ENCODE peak calls at places on chromosomes 4 and X, in nine cellular contexts. One of them, this sample, is unnamed. For H3K9me3, the result is how much of the 10 kb centered on the place peaks cover.

GRCh38 chrX:68365356-68365755 is 67.9 kb downstream of the OPHN1 start:
- DNase-seq in tibial artery: no peak
- DNase-seq in endodermal cell: no peak
- DNase-seq in psoas muscle: no peak
- DNase-seq in cardiac muscle cell: no peak
- DNase-seq in colonic mucosa: no peak
- DNase-seq in OCI-LY7: no peak
- DNase-seq in right lobe of liver: no peak
- DNase-seq in GM12878: no peak
- DNase-seq in this sample: no peak

GRCh38 chr4:73620115-73620792 is at the start of gene RASSF6:
- DNase-seq in cardiac muscle cell: peak
- DNase-seq in OCI-LY7: peak
- DNase-seq in GM12878: no peak
- DNase-seq in colonic mucosa: peak
- DNase-seq in psoas muscle: no peak
- DNase-seq in right lobe of liver: peak
- DNase-seq in tibial artery: no peak
- DNase-seq in endodermal cell: peak
- DNase-seq in this sample: no peak

GRCh38 chr4:3235581-3235980 is 13.4 kb upstream of the MSANTD1 start:
- DNase-seq in colonic mucosa: no peak
- DNase-seq in GM12878: no peak
- DNase-seq in cardiac muscle cell: no peak
- DNase-seq in tibial artery: no peak
- DNase-seq in OCI-LY7: no peak
- DNase-seq in psoas muscle: no peak
- DNase-seq in right lobe of liver: no peak
- DNase-seq in endodermal cell: no peak
- DNase-seq in this sample: no peak

GRCh38 chr4:22483551-22483981 is 32.3 kb downstream of the ADGRA3 start:
- DNase-seq in colonic mucosa: no peak
- DNase-seq in GM12878: peak
- DNase-seq in endodermal cell: no peak
- DNase-seq in tibial artery: no peak
- DNase-seq in OCI-LY7: no peak
- DNase-seq in right lobe of liver: no peak
- DNase-seq in cardiac muscle cell: no peak
- DNase-seq in psoas muscle: no peak
- DNase-seq in this sample: no peak

GRCh38 chr4:6269651-6270511 is at the start of gene WFS1:
- DNase-seq in endodermal cell: peak
- DNase-seq in tibial artery: peak
- DNase-seq in OCI-LY7: peak
- DNase-seq in psoas muscle: peak
- DNase-seq in right lobe of liver: peak
- DNase-seq in cardiac muscle cell: peak
- DNase-seq in GM12878: peak
- DNase-seq in colonic mucosa: peak
- DNase-seq in this sample: peak

GRCh38 chrX:28997716-28998115 is 410.5 kb downstream of the IL1RAPL1 start:
- DNase-seq in psoas muscle: no peak
- DNase-seq in GM12878: no peak
- DNase-seq in right lobe of liver: no peak
- DNase-seq in cardiac muscle cell: no peak
- DNase-seq in tibial artery: no peak
- DNase-seq in endodermal cell: no peak
- DNase-seq in OCI-LY7: no peak
- DNase-seq in colonic mucosa: no peak
- DNase-seq in this sample: no peak

GRCh38 chr4:23333946-23334878 is 555.6 kb downstream of the PPARGC1A start:
- DNase-seq in endodermal cell: peak
- DNase-seq in psoas muscle: no peak
- DNase-seq in OCI-LY7: peak
- DNase-seq in colonic mucosa: peak
- DNase-seq in cardiac muscle cell: peak
- DNase-seq in GM12878: peak
- DNase-seq in right lobe of liver: no peak
- DNase-seq in tibial artery: no peak
- DNase-seq in this sample: no peak

GRCh38 chr4:5774416-5775056 is 63.5 kb downstream of the EVC start:
- DNase-seq in OCI-LY7: no peak
- DNase-seq in tibial artery: peak
- DNase-seq in right lobe of liver: no peak
- DNase-seq in colonic mucosa: no peak
- DNase-seq in GM12878: no peak
- DNase-seq in endodermal cell: peak
- DNase-seq in cardiac muscle cell: no peak
- DNase-seq in psoas muscle: no peak
- DNase-seq in this sample: no peak

GRCh38 chrX:24961809-24962208 is 54.0 kb downstream of the ARX start:
- DNase-seq in right lobe of liver: no peak
- DNase-seq in endodermal cell: no peak
- DNase-seq in tibial artery: no peak
- DNase-seq in OCI-LY7: no peak
- DNase-seq in cardiac muscle cell: no peak
- DNase-seq in psoas muscle: no peak
- DNase-seq in colonic mucosa: no peak
- DNase-seq in GM12878: no peak
- DNase-seq in this sample: no peak

GRCh38 chrX:110317079-110317819 is 636 bp downstream of the AMMECR1 start:
- DNase-seq in right lobe of liver: peak
- DNase-seq in endodermal cell: peak
- DNase-seq in GM12878: no peak
- DNase-seq in tibial artery: peak
- DNase-seq in OCI-LY7: peak
- DNase-seq in colonic mucosa: peak
- DNase-seq in psoas muscle: peak
- DNase-seq in cardiac muscle cell: peak
- DNase-seq in this sample: peak

GRCh38 chrX:13101439-13102139 is 57.2 kb upstream of the FAM9C start:
- DNase-seq in colonic mucosa: peak
- DNase-seq in GM12878: no peak
- DNase-seq in tibial artery: peak
- DNase-seq in cardiac muscle cell: no peak
- DNase-seq in endodermal cell: no peak
- DNase-seq in psoas muscle: peak
- DNase-seq in OCI-LY7: no peak
- DNase-seq in right lobe of liver: no peak
- DNase-seq in this sample: peak

GRCh38 chr4:128455480-128455879 is 167.9 kb upstream of the PGRMC2 start:
- DNase-seq in right lobe of liver: no peak
- DNase-seq in OCI-LY7: no peak
- DNase-seq in tibial artery: no peak
- DNase-seq in GM12878: no peak
- DNase-seq in colonic mucosa: no peak
- DNase-seq in cardiac muscle cell: no peak
- DNase-seq in psoas muscle: no peak
- DNase-seq in endodermal cell: no peak
- DNase-seq in this sample: no peak

GRCh38 chr4:182825003-182825402 is 92.2 kb downstream of the DCTD start:
- DNase-seq in endodermal cell: no peak
- DNase-seq in tibial artery: peak
- DNase-seq in GM12878: no peak
- DNase-seq in right lobe of liver: no peak
- DNase-seq in colonic mucosa: no peak
- DNase-seq in OCI-LY7: no peak
- DNase-seq in cardiac muscle cell: no peak
- DNase-seq in psoas muscle: no peak
- DNase-seq in this sample: no peak

GRCh38 chr4:145320269-145320668 is 139.9 kb upstream of the OTUD4 start:
- DNase-seq in tibial artery: no peak
- DNase-seq in cardiac muscle cell: no peak
- DNase-seq in psoas muscle: no peak
- DNase-seq in right lobe of liver: no peak
- DNase-seq in OCI-LY7: no peak
- DNase-seq in GM12878: no peak
- DNase-seq in endodermal cell: no peak
- DNase-seq in colonic mucosa: peak
- DNase-seq in this sample: no peak

GRCh38 chrX:136754641-136755040 is 26.1 kb downstream of the ARHGEF6 start:
- DNase-seq in right lobe of liver: no peak
- DNase-seq in OCI-LY7: no peak
- DNase-seq in cardiac muscle cell: no peak
- DNase-seq in endodermal cell: peak
- DNase-seq in GM12878: no peak
- DNase-seq in tibial artery: peak
- DNase-seq in colonic mucosa: no peak
- DNase-seq in psoas muscle: peak
- DNase-seq in this sample: peak

GRCh38 chrX:54961750-54962149 is 32.2 kb downstream of the PFKFB1 start:
- DNase-seq in endodermal cell: no peak
- DNase-seq in GM12878: no peak
- DNase-seq in colonic mucosa: no peak
- DNase-seq in psoas muscle: no peak
- DNase-seq in tibial artery: no peak
- DNase-seq in cardiac muscle cell: no peak
- DNase-seq in OCI-LY7: no peak
- DNase-seq in right lobe of liver: no peak
- DNase-seq in this sample: no peak
- H3K9me3 ChIP-seq in endodermal cell: under half
- H3K9me3 ChIP-seq in GM12878: under half
- H3K9me3 ChIP-seq in colonic mucosa: under half
- H3K9me3 ChIP-seq in psoas muscle: under half
- H3K9me3 ChIP-seq in tibial artery: under half
- H3K9me3 ChIP-seq in cardiac muscle cell: under half
- H3K9me3 ChIP-seq in OCI-LY7: under half
- H3K9me3 ChIP-seq in right lobe of liver: under half
- H3K9me3 ChIP-seq in this sample: under half

GRCh38 chrX:97026406-97026805 is 142.7 kb downstream of the RPA4 start:
- DNase-seq in right lobe of liver: no peak
- DNase-seq in tibial artery: no peak
- DNase-seq in colonic mucosa: no peak
- DNase-seq in OCI-LY7: peak
- DNase-seq in cardiac muscle cell: peak
- DNase-seq in psoas muscle: no peak
- DNase-seq in GM12878: no peak
- DNase-seq in endodermal cell: no peak
- DNase-seq in this sample: no peak
- TF ChIP-seq CTCF in right lobe of liver: peak
- TF ChIP-seq CTCF in tibial artery: no peak
- TF ChIP-seq CTCF in colonic mucosa: no peak
- TF ChIP-seq CTCF in OCI-LY7: peak
- TF ChIP-seq CTCF in cardiac muscle cell: peak
- TF ChIP-seq CTCF in psoas muscle: no peak
- TF ChIP-seq CTCF in GM12878: peak
- TF ChIP-seq CTCF in endodermal cell: peak
- TF ChIP-seq CTCF in this sample: peak

DNA sequence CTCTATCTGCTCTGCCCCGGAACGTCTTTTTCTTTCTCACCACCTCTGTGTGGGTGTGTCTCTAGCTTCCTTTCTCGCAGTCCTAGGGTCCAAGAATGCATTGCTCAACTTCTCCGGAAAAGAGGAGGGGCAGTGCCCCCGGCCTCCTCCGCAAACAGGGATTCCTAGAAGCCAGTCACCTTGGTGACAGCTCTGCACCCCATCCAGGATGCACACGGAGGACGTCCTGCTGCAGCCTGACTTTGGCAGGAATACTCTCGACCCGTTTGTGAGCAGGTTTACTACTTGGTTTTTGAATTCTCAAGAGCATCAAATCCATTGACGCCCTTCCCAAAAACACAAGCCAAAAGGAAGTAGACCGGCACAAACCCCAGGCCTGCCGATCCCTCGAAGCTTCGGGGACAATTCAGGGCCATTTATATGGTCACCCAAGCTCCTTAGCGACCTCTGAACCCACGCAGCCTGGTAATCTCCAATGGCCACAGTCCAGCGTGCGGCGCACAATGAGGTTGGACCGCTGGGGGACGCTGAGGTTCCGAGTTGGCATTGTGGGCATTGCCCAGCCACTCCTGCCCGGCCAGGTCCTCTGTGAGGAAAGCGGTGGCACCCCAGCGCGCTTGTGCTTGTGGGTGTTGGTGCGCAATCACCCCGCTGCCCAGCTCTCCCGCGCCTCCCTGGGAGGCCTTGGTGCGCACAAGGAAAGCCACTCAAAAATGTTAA is 9.8 kb downstream of the NKX3-2 start:
- DNase-seq in right lobe of liver: no peak
- DNase-seq in endodermal cell: no peak
- DNase-seq in tibial artery: no peak
- DNase-seq in cardiac muscle cell: no peak
- DNase-seq in GM12878: no peak
- DNase-seq in colonic mucosa: no peak
- DNase-seq in OCI-LY7: no peak
- DNase-seq in psoas muscle: no peak
- DNase-seq in this sample: no peak
- H3K4me3 ChIP-seq in right lobe of liver: no peak
- H3K4me3 ChIP-seq in endodermal cell: no peak
- H3K4me3 ChIP-seq in tibial artery: no peak
- H3K4me3 ChIP-seq in cardiac muscle cell: no peak
- H3K4me3 ChIP-seq in GM12878: no peak
- H3K4me3 ChIP-seq in colonic mucosa: no peak
- H3K4me3 ChIP-seq in OCI-LY7: no peak
- H3K4me3 ChIP-seq in psoas muscle: no peak
- H3K4me3 ChIP-seq in this sample: no peak

GRCh38 chrX:154309041-154309775 is 13.6 kb downstream of the TKTL1 start:
- DNase-seq in colonic mucosa: no peak
- DNase-seq in cardiac muscle cell: no peak
- DNase-seq in GM12878: no peak
- DNase-seq in endodermal cell: no peak
- DNase-seq in right lobe of liver: no peak
- DNase-seq in OCI-LY7: no peak
- DNase-seq in tibial artery: no peak
- DNase-seq in psoas muscle: no peak
- DNase-seq in this sample: no peak

GRCh38 chrX:154315416-154315815 is 19.8 kb downstream of the TKTL1 start:
- DNase-seq in cardiac muscle cell: no peak
- DNase-seq in right lobe of liver: no peak
- DNase-seq in endodermal cell: no peak
- DNase-seq in tibial artery: no peak
- DNase-seq in colonic mucosa: no peak
- DNase-seq in GM12878: no peak
- DNase-seq in OCI-LY7: no peak
- DNase-seq in psoas muscle: no peak
- DNase-seq in this sample: no peak

GRCh38 chrX:154310991-154311541 is 15.5 kb downstream of the TKTL1 start:
- DNase-seq in psoas muscle: no peak
- DNase-seq in GM12878: no peak
- DNase-seq in cardiac muscle cell: no peak
- DNase-seq in OCI-LY7: no peak
- DNase-seq in endodermal cell: no peak
- DNase-seq in colonic mucosa: no peak
- DNase-seq in right lobe of liver: no peak
- DNase-seq in tibial artery: no peak
- DNase-seq in this sample: no peak

GRCh38 chrX:154312116-154312515 is 16.5 kb downstream of the TKTL1 start:
- DNase-seq in tibial artery: no peak
- DNase-seq in right lobe of liver: no peak
- DNase-seq in GM12878: no peak
- DNase-seq in colonic mucosa: no peak
- DNase-seq in cardiac muscle cell: no peak
- DNase-seq in psoas muscle: no peak
- DNase-seq in OCI-LY7: no peak
- DNase-seq in endodermal cell: no peak
- DNase-seq in this sample: no peak

DNA sequence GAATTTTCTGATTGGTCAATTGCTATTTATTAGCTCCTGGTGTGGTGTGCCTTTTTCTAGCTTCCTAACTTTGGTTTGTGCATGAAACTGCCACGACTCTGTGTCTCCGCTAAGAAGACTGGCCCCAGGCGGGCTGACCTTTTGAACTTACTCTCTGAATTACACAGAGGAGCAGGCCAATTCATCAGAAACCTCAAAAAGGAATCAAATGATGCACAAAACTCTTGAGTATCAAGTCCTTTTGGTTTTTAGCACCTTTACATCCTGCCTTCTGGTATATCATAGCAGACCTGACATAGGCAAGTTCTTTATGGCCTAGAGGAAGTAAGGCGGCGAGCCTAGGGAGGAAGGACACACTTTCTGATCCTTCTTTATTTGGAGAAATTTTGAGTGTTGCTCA is 17.6 kb downstream of the TKTL1 start:
- DNase-seq in cardiac muscle cell: no peak
- DNase-seq in tibial artery: no peak
- DNase-seq in colonic mucosa: no peak
- DNase-seq in endodermal cell: no peak
- DNase-seq in GM12878: no peak
- DNase-seq in right lobe of liver: no peak
- DNase-seq in OCI-LY7: no peak
- DNase-seq in psoas muscle: no peak
- DNase-seq in this sample: no peak
- H3K9me3 ChIP-seq in cardiac muscle cell: under half
- H3K9me3 ChIP-seq in tibial artery: under half
- H3K9me3 ChIP-seq in colonic mucosa: under half
- H3K9me3 ChIP-seq in endodermal cell: under half
- H3K9me3 ChIP-seq in GM12878: under half
- H3K9me3 ChIP-seq in right lobe of liver: under half
- H3K9me3 ChIP-seq in OCI-LY7: under half
- H3K9me3 ChIP-seq in psoas muscle: under half
- H3K9me3 ChIP-seq in this sample: under half

This sample was measured in left ventricle myocardium inferior.